ENCODE peak calls at places on chromosomes 13 and 19, in four cellular contexts. K is A549, A is endothelial cell of umbilical vein, G is HepG2. Y is an unnamed sample.

GRCh38 chr13:44249439-44249838 is 124.2 kb upstream of the SERP2 start:
- DNase-seq in K (no peak), A (peak; percentile 60), G (no peak), Y (no peak)

GRCh38 chr13:23631676-23632622 is 61.7 kb downstream of the TNFRSF19 start:
- DNase-seq in K (no peak), A (no peak), G (peak; percentile 52), Y (no peak)

GRCh38 chr13:23790591-23791170 is 98.5 kb downstream of the MIPEP start:
- DNase-seq in K (no peak), A (no peak), G (no peak), Y (no peak)

GRCh38 chr13:91158015-91158390 is 189.5 kb upstream of the MIR17HG start:
- DNase-seq in K (no peak), A (no peak), G (no peak), Y (no peak)

GRCh38 chr19:13234518-13234917 is 84.3 kb downstream of the IER2 start:
- DNase-seq in K (peak; percentile 51), A (no peak), G (peak; percentile 42), Y (peak; percentile 72)

GRCh38 chr19:35309481-35310279 is 17.7 kb downstream of the MAG start:
- DNase-seq in K (no peak), A (no peak), G (peak; percentile 87), Y (no peak)

GRCh38 chr13:28327761-28328607 is 166.9 kb downstream of the FLT1 start:
- DNase-seq in K (no peak), A (no peak), G (no peak), Y (no peak)

GRCh38 chr13:36369268-36370107 is 23.3 kb upstream of the SPART start:
- DNase-seq in K (no peak), A (no peak), G (no peak), Y (no peak)

GRCh38 chr19:5823579-5824281 is 15.8 kb downstream of the FUT6 start:
- DNase-seq in K (peak; percentile 66), A (no peak), G (no peak), Y (peak; percentile 38)

GRCh38 chr13:75480691-75481175 is 1.2 kb downstream of the TBC1D4 start:
- DNase-seq in K (peak; percentile 59), A (peak; percentile 55), G (peak; percentile 53), Y (peak; percentile 54)

GRCh38 chr19:6241680-6242079 is 38.1 kb downstream of the MLLT1 start:
- DNase-seq in K (no peak), A (no peak), G (peak; percentile 88), Y (no peak)

GRCh38 chr19:4225902-4226301 is 3.4 kb upstream of the EBI3 start:
- DNase-seq in K (no peak), A (no peak), G (no peak), Y (no peak)

GRCh38 chr13:73598021-73598712 is 536.0 kb downstream of the KLF12 start:
- DNase-seq in K (peak; percentile 81), A (no peak), G (no peak), Y (no peak)

GRCh38 chr19:41906271-41906670 is 22.0 kb downstream of the ERFL start:
- DNase-seq in K (no peak), A (no peak), G (no peak), Y (no peak)

GRCh38 chr13:23723463-23723862 is 153.3 kb downstream of the TNFRSF19 start:
- DNase-seq in K (no peak), A (no peak), G (no peak), Y (no peak)

GRCh38 chr19:57719901-57720519 is 7.4 kb downstream of the ZNF671 start:
- DNase-seq in K (no peak), A (no peak), G (no peak), Y (no peak)

GRCh38 chr19:18469245-18470107 is 31.5 kb upstream of the ISYNA1 start:
- DNase-seq in K (peak; percentile 81), A (peak; percentile 49), G (peak; percentile 85), Y (peak; percentile 72)

GRCh38 chr19:12628040-12629022 is 17.6 kb downstream of the ZNF791 start:
- DNase-seq in K (peak; percentile 56), A (no peak), G (no peak), Y (no peak)

GRCh38 chr13:106373989-106374572 is 161.4 kb downstream of the EFNB2 start:
- DNase-seq in K (no peak), A (peak; percentile 48), G (no peak), Y (peak; percentile 33)

GRCh38 chr13:40193290-40194203 is 472.9 kb downstream of the FOXO1 start:
- DNase-seq in K (no peak), A (peak; percentile 68), G (no peak), Y (no peak)

GRCh38 chr19:38664503-38665211 is 17.2 kb downstream of the ACTN4 start:
- DNase-seq in K (no peak), A (peak; percentile 23), G (no peak), Y (peak; percentile 78)

GRCh38 chr13:87426737-87427136 is 244.4 kb upstream of the SLITRK5 start:
- DNase-seq in K (no peak), A (no peak), G (no peak), Y (no peak)

GRCh38 chr13:33799950-33800592 is 17.9 kb upstream of the RFC3 start:
- DNase-seq in K (peak; percentile 45), A (peak; percentile 67), G (peak; percentile 38), Y (peak; percentile 50)

GRCh38 chr13:95724252-95724651 is 47.3 kb downstream of the DNAJC3 start:
- DNase-seq in K (no peak), A (no peak), G (no peak), Y (no peak)

GRCh38 chr19:5993516-5994406 is 15.8 kb upstream of the RANBP3 start:
- DNase-seq in K (no peak), A (peak; percentile 54), G (no peak), Y (no peak)

GRCh38 chr19:7426986-7427385 is 61.8 kb downstream of the PEX11G start:
- DNase-seq in K (no peak), A (no peak), G (no peak), Y (no peak)

DNA sequence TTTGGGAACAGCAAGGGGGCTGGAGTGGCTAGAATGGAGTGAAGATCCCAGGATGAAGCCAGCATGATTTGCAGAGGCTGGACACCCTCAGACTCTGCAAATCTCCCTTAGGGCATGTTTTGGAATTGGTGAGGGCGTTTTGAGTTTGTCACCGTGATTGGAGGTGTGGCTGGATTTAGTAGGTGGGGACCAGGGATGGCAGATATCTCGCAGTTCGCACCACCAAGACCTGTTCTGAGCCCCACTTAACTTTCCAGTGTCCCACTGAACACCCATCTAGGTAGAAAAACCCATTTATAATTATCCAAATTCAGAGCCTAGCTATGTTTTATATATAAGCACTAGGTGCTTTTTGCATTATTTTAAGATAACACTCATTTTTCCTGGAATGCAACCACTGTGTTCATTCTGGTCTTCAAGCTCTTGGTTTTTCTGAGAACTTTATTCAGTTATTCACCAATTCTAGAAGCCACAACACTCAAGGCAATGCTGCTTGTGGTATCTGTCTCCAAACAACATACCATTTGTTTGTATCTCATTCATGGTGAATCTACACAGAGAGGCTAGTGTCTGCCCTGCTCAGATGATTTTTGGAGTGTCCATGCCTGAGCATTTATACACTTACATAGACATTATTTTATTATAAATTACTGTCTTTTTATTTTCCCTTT is 3.0 kb upstream of the NANOS2 start:
- DNase-seq in K (no peak), A (no peak), G (no peak), Y (no peak)
- TF ChIP-seq MYC in K (no peak), A (no peak), G (no peak), Y (no peak)

DNA sequence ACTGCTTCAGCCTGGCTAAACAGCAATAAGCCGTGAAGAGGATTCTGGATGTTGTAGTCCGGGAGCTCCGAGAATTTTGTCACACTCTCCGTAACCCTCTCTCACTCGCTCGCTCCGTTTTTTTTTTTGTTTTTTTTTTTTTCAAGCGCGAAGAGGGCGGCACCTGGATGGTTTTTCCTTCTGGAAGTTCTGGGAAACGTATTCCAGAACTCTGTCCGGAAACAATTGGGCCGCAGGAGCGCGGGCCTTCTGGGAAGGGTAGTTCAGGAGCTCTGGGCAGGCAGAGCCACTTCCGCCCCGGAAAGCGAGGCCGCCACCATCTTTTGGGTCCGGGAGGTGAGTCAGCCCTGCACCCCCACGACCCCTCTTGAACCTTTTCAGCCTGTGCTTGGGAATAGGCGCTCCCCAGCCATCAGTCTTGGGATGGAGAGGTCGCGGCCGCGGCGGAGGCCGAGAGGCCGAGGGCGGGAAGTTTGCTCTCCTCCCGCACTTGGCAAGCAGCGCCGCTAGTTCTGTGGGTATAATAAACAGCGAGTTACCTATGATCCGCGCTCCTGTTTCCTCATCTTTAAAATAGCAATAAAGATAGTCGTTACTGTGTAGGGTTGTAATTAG is at the start of gene ZNF227:
- DNase-seq in K (peak; percentile 98), A (peak; percentile 97), G (peak; percentile 93), Y (peak; percentile 82)
- TF ChIP-seq MYC in K (no peak), A (no peak), G (peak; percentile 36), Y (no peak)

GRCh38 chr13:21395953-21396352 is 63.1 kb downstream of the ZDHHC20 start:
- DNase-seq in K (no peak), A (no peak), G (no peak), Y (peak; percentile 7)
- TF ChIP-seq MYC in K (no peak), A (no peak), G (no peak), Y (no peak)

GRCh38 chr19:49763230-49763629 is at the start of gene TSKS:
- DNase-seq in K (no peak), A (no peak), G (no peak), Y (no peak)

GRCh38 chr19:49764341-49764740 is 1.2 kb upstream of the TSKS start:
- DNase-seq in K (no peak), A (no peak), G (no peak), Y (no peak)

GRCh38 chr19:49761249-49761624 is 1.9 kb downstream of the TSKS start:
- DNase-seq in K (no peak), A (no peak), G (no peak), Y (no peak)

GRCh38 chr19:49758292-49758691 is 4.8 kb downstream of the TSKS start:
- DNase-seq in K (no peak), A (no peak), G (no peak), Y (peak; percentile 92)

GRCh38 chr19:49761625-49762311 is 1.3 kb downstream of the TSKS start:
- DNase-seq in K (peak; percentile 45), A (no peak), G (peak; percentile 25), Y (peak; percentile 91)
- TF ChIP-seq MYC in K (no peak), A (no peak), G (no peak), Y (peak; percentile 68)

DNA sequence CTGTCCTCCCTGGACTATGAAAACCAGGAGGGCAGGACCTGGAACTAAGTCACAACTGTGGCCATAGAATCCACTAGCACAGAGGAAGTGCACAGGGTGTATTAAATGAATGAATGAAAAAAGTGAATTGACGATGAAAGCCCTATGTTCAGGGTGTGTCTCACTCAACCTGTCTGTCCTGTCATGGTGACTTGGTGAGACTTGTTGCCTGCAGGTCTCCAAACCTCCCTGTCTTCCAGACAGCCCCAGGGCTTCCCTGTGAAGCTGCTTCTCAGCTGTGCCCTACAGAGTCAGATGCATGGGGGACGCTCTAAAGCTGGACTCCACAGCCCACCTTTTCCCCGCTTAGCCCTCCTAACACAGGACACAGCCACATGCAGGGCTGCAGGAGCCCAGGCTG is 4.8 kb upstream of the IGFL1 start:
- DNase-seq in K (no peak), A (no peak), G (no peak), Y (no peak)
- TF ChIP-seq MYC in K (no peak), A (no peak), G (no peak), Y (no peak)

DNA sequence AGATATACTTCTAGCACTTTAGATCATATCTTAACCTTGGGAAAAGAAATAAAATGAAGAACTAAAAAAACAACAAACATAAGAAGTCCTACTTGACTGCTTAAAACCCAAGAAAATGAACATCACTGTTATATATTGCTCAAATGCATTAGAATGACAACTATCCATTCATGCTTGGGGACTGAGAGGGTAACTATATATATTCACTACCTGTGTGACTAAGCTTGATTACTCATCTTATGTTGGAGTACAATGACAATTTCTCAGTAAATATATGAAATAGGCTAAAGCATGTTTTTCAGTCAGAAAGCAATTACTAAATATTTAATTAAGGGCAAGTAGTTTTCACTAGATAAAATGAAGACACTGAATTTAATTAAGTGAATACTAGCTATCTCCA is 40.1 kb downstream of the ZC3H13 start:
- DNase-seq in K (no peak), A (no peak), G (no peak), Y (no peak)
- TF ChIP-seq MYC in K (no peak), A (no peak), G (no peak), Y (no peak)

Y was measured in NB4.